ENCODE peak calls at places on chromosomes 11 and 22, in nine cellular contexts. Y, M, S, T, J, C, U, O and E are unnamed samples.

GRCh38 chr11:122097419-122098001 is 18.5 kb downstream of the BLID start:
- DNase-seq in Y (peak; percentile 38), M (peak; percentile 51), S (no peak), T (no peak), J (peak; percentile 52), C (no peak), U (no peak), O (no peak), E (peak; percentile 16)

GRCh38 chr11:130675917-130676316 is 227.5 kb downstream of the ADAMTS15 start:
- DNase-seq in Y (no peak), M (no peak), S (no peak), T (no peak), J (no peak), C (no peak), U (no peak), O (no peak), E (no peak)

GRCh38 chr11:106695506-106695905 is 322.8 kb downstream of the GUCY1A2 start:
- DNase-seq in Y (peak; percentile 86), M (peak; percentile 63), S (no peak), T (no peak), J (no peak), C (no peak), U (no peak), O (no peak), E (no peak)

GRCh38 chr11:7900686-7901085 is 30.4 kb downstream of the OR10A6 start:
- DNase-seq in Y (no peak), M (no peak), S (no peak), T (no peak), J (no peak), C (no peak), U (no peak), O (no peak), E (no peak)

GRCh38 chr11:77108436-77108835 is 5.8 kb downstream of the OMP start:
- DNase-seq in Y (no peak), M (no peak), S (no peak), T (no peak), J (no peak), C (no peak), U (no peak), O (no peak), E (no peak)

GRCh38 chr11:132335311-132335710 is 964.9 kb downstream of the NTM start:
- DNase-seq in Y (no peak), M (no peak), S (no peak), T (no peak), J (no peak), C (no peak), U (no peak), O (no peak), E (no peak)

GRCh38 chr22:32487021-32487420 is 12.4 kb downstream of the FBXO7 start:
- DNase-seq in Y (no peak), M (no peak), S (peak; percentile 10), T (no peak), J (no peak), C (no peak), U (no peak), O (no peak), E (no peak)

GRCh38 chr11:72426758-72427157 is 7.6 kb downstream of the CLPB start:
- DNase-seq in Y (no peak), M (no peak), S (no peak), T (no peak), J (no peak), C (no peak), U (no peak), O (no peak), E (no peak)

GRCh38 chr11:85431319-85431718 is 195.8 kb downstream of the DLG2 start:
- DNase-seq in Y (no peak), M (no peak), S (peak; percentile 6), T (no peak), J (no peak), C (no peak), U (no peak), O (no peak), E (no peak)

GRCh38 chr11:19803506-19803998 is 90.9 kb downstream of the NAV2 start:
- DNase-seq in Y (no peak), M (peak; percentile 31), S (peak; percentile 74), T (no peak), J (no peak), C (no peak), U (no peak), O (no peak), E (no peak)

GRCh38 chr11:112096194-112096593 is 9.5 kb downstream of the SDHD start:
- DNase-seq in Y (no peak), M (no peak), S (no peak), T (no peak), J (no peak), C (no peak), U (no peak), O (no peak), E (no peak)

GRCh38 chr11:92628401-92629292 is 340.8 kb upstream of the MTNR1B start:
- DNase-seq in Y (no peak), M (peak; percentile 38), S (no peak), T (no peak), J (no peak), C (no peak), U (no peak), O (no peak), E (no peak)

GRCh38 chr22:22520667-22521602 is 865 bp upstream of the ZNF280A start:
- DNase-seq in Y (peak; percentile 8), M (peak; percentile 21), S (no peak), T (no peak), J (no peak), C (no peak), U (no peak), O (no peak), E (peak; percentile 30)

GRCh38 chr22:19763141-19764049 is 2.8 kb downstream of the TBX1 start:
- DNase-seq in Y (no peak), M (no peak), S (no peak), T (no peak), J (no peak), C (no peak), U (no peak), O (no peak), E (no peak)

GRCh38 chr22:17847360-17848078 is 73.2 kb upstream of the BID start:
- DNase-seq in Y (no peak), M (peak; percentile 57), S (no peak), T (no peak), J (no peak), C (no peak), U (no peak), O (no peak), E (no peak)

GRCh38 chr11:132734217-132734616 is 798.1 kb downstream of the OPCML start:
- DNase-seq in Y (peak; percentile 74), M (peak; percentile 90), S (no peak), T (no peak), J (no peak), C (no peak), U (no peak), O (no peak), E (no peak)

GRCh38 chr11:62816567-62816966 is 11.3 kb upstream of the NXF1 start:
- DNase-seq in Y (no peak), M (no peak), S (no peak), T (no peak), J (no peak), C (no peak), U (no peak), O (no peak), E (no peak)

GRCh38 chr22:39997939-39998726 is 3.4 kb downstream of the FAM83F start:
- DNase-seq in Y (no peak), M (peak; percentile 84), S (peak; percentile 92), T (peak; percentile 35), J (no peak), C (no peak), U (no peak), O (no peak), E (peak; percentile 70)

GRCh38 chr11:70445091-70445490 is 46.8 kb downstream of the CTTN start:
- DNase-seq in Y (no peak), M (no peak), S (no peak), T (no peak), J (no peak), C (no peak), U (no peak), O (no peak), E (no peak)

GRCh38 chr11:73838443-73839122 is 38.1 kb downstream of the COA4 start:
- DNase-seq in Y (no peak), M (peak; percentile 72), S (no peak), T (no peak), J (no peak), C (no peak), U (no peak), O (no peak), E (peak; percentile 38)

GRCh38 chr11:134347441-134347840 is 15.7 kb downstream of the GLB1L2 start:
- DNase-seq in Y (no peak), M (no peak), S (no peak), T (no peak), J (no peak), C (no peak), U (no peak), O (no peak), E (no peak)

GRCh38 chr11:122895591-122895990 is 13.0 kb downstream of the JHY start:
- DNase-seq in Y (no peak), M (peak; percentile 48), S (no peak), T (no peak), J (peak; percentile 56), C (no peak), U (no peak), O (no peak), E (no peak)

GRCh38 chr11:6925636-6926207 is 504 bp upstream of the ZNF215 start:
- DNase-seq in Y (peak; percentile 36), M (peak; percentile 34), S (no peak), T (no peak), J (no peak), C (no peak), U (no peak), O (no peak), E (peak; percentile 42)

GRCh38 chr11:77202941-77203900 is 75.2 kb downstream of the MYO7A start:
- DNase-seq in Y (no peak), M (no peak), S (no peak), T (no peak), J (no peak), C (no peak), U (no peak), O (no peak), E (no peak)

GRCh38 chr11:114201219-114201618 is 95.0 kb upstream of the NNMT start:
- DNase-seq in Y (no peak), M (no peak), S (no peak), T (no peak), J (no peak), C (no peak), U (no peak), O (no peak), E (no peak)

GRCh38 chr11:19739872-19740271 is 27.2 kb downstream of the NAV2 start:
- DNase-seq in Y (peak; percentile 16), M (no peak), S (no peak), T (no peak), J (no peak), C (no peak), U (no peak), O (no peak), E (peak; percentile 66)

GRCh38 chr11:61146413-61146812 is 14.8 kb downstream of the VPS37C start:
- DNase-seq in Y (no peak), M (no peak), S (no peak), T (no peak), J (no peak), C (no peak), U (no peak), O (no peak), E (no peak)

GRCh38 chr22:50238755-50239154 is 6.1 kb downstream of the TUBGCP6 start:
- DNase-seq in Y (no peak), M (no peak), S (no peak), T (no peak), J (no peak), C (no peak), U (no peak), O (no peak), E (no peak)

GRCh38 chr11:134592391-134592990 is 180.4 kb upstream of the B3GAT1 start:
- DNase-seq in Y (no peak), M (peak; percentile 26), S (no peak), T (no peak), J (peak; percentile 41), C (no peak), U (no peak), O (peak; percentile 28), E (peak; percentile 86)